ENCODE peak calls at places on chromosomes 16 and 17, in ten cellular contexts. C, X, J, A, D, G, N, R, P and F are unnamed samples.

GRCh38 chr17:5706835-5707234 is 122.5 kb upstream of the NLRP1 start:
- DNase-seq in C (no peak), N (peak; percentile 80), G (peak; percentile 45), A (peak; percentile 33), D (no peak), P (peak; percentile 20), X (peak; percentile 29), J (peak; percentile 63), R (peak; percentile 63), F (no peak)

GRCh38 chr17:7041607-7042506 is 2.0 kb downstream of the SLC16A11 start:
- DNase-seq in D (no peak), P (no peak), C (no peak), N (no peak), J (no peak), R (no peak), A (no peak), G (no peak), X (no peak), F (no peak)

GRCh38 chr16:3971261-3971660 is 90.7 kb upstream of the CREBBP start:
- DNase-seq in P (no peak), A (no peak), C (no peak), N (no peak), J (no peak), G (no peak), X (no peak), D (no peak), R (peak; percentile 98), F (no peak)

GRCh38 chr17:57954421-57955182 is 610 bp downstream of the CUEDC1 start:
- DNase-seq in D (peak; percentile 93), J (peak; percentile 66), G (peak; percentile 50), X (peak; percentile 74), C (peak; percentile 81), R (peak; percentile 46), N (peak; percentile 71), P (peak; percentile 92), A (no peak), F (peak; percentile 70)

GRCh38 chr17:73586921-73587680 is 57.1 kb downstream of the SDK2 start:
- DNase-seq in X (no peak), N (peak; percentile 35), G (no peak), A (peak; percentile 8), P (peak; percentile 52), J (no peak), C (no peak), R (no peak), D (no peak), F (no peak)

GRCh38 chr16:69709456-69710084 is 16.8 kb downstream of the NQO1 start:
- DNase-seq in A (peak; percentile 52), J (no peak), X (no peak), D (no peak), N (no peak), G (no peak), R (peak; percentile 73), P (no peak), C (no peak), F (peak; percentile 16)

GRCh38 chr16:7602424-7602935 is 269.8 kb downstream of the RBFOX1 start:
- DNase-seq in D (no peak), A (no peak), X (no peak), J (no peak), R (no peak), G (no peak), P (no peak), N (no peak), C (no peak), F (no peak)

GRCh38 chr17:51322390-51323029 is 62.2 kb downstream of the UTP18 start:
- DNase-seq in R (peak; percentile 7), D (no peak), N (no peak), A (peak; percentile 61), G (no peak), C (no peak), J (no peak), X (no peak), P (no peak), F (no peak)

GRCh38 chr17:28612531-28612930 is 1.5 kb downstream of the RSKR start:
- DNase-seq in J (no peak), X (no peak), G (no peak), C (no peak), D (no peak), N (no peak), R (no peak), P (no peak), A (no peak), F (no peak)

GRCh38 chr16:20401475-20402016 is 3.0 kb downstream of the PDILT start:
- DNase-seq in P (no peak), N (no peak), J (no peak), R (no peak), X (peak; percentile 53), G (peak; percentile 79), C (no peak), A (no peak), D (no peak), F (no peak)

GRCh38 chr17:68693466-68693865 is 92.3 kb upstream of the FAM20A start:
- DNase-seq in G (no peak), P (no peak), R (no peak), A (no peak), D (no peak), C (no peak), X (no peak), J (no peak), N (no peak), F (no peak)

GRCh38 chr16:2529961-2530628 is 1.1 kb downstream of the CEMP1 start:
- DNase-seq in A (no peak), R (no peak), P (no peak), D (no peak), X (no peak), G (no peak), N (peak; percentile 37), J (no peak), C (no peak), F (no peak)

GRCh38 chr17:50268632-50269287 is 5.5 kb upstream of the TMEM92 start:
- DNase-seq in G (peak; percentile 10), P (no peak), D (peak; percentile 40), N (peak; percentile 5), X (no peak), R (peak; percentile 51), A (no peak), C (peak; percentile 18), J (peak; percentile 4), F (peak; percentile 33)

GRCh38 chr16:56983211-56983751 is 6.1 kb upstream of the NLRC5 start:
- DNase-seq in G (peak; percentile 55), A (no peak), N (no peak), X (peak; percentile 31), D (no peak), P (no peak), J (peak; percentile 73), R (no peak), C (no peak), F (no peak)

GRCh38 chr17:18932360-18933055 is 19.5 kb upstream of the SLC5A10 start:
- DNase-seq in P (no peak), D (no peak), G (no peak), X (no peak), R (no peak), J (no peak), N (no peak), A (no peak), C (no peak), F (no peak)
- TF ChIP-seq POLR2A in P (no peak), D (no peak), G (no peak), X (no peak), R (no peak), J (no peak), N (no peak), A (no peak), C (no peak), F (no peak)

GRCh38 chr16:66427451-66427860 is 361 bp downstream of the BEAN1 start:
- DNase-seq in N (no peak), X (no peak), D (no peak), C (no peak), R (no peak), G (no peak), A (no peak), J (no peak), P (no peak), F (no peak)

GRCh38 chr16:66430214-66430613 is 3.1 kb downstream of the BEAN1 start:
- DNase-seq in N (no peak), A (no peak), C (no peak), J (no peak), P (no peak), R (no peak), G (no peak), D (no peak), X (no peak), F (no peak)

GRCh38 chr16:66428682-66429251 is 1.7 kb downstream of the BEAN1 start:
- DNase-seq in A (no peak), P (no peak), C (no peak), R (no peak), J (no peak), G (no peak), N (no peak), X (no peak), D (no peak), F (no peak)

GRCh38 chr16:66427871-66428681 is 981 bp downstream of the BEAN1 start:
- DNase-seq in X (no peak), G (no peak), D (no peak), N (no peak), J (no peak), A (no peak), R (no peak), P (no peak), C (no peak), F (no peak)

GRCh38 chr16:66429290-66429962 is 2.3 kb downstream of the BEAN1 start:
- DNase-seq in A (no peak), P (no peak), R (no peak), X (no peak), G (no peak), D (no peak), C (no peak), J (no peak), N (no peak), F (no peak)
- H3K27me3 ChIP-seq in A (peaks cover 25% of the 10 kb centered on the region), P (peaks cover 11% of the 10 kb centered on the region), R (peaks cover 65% of the 10 kb centered on the region), X (peaks cover 19% of the 10 kb centered on the region), G (peaks cover 98% of the 10 kb centered on the region), D (peaks cover 47% of the 10 kb centered on the region), C (peaks cover 8% of the 10 kb centered on the region), J (peaks cover 80% of the 10 kb centered on the region), N (peaks cover 44% of the 10 kb centered on the region), F (peaks cover 2% of the 10 kb centered on the region)

GRCh38 chr16:85903576-85903975 is 4.6 kb downstream of the IRF8 start:
- DNase-seq in J (no peak), N (no peak), D (no peak), X (no peak), R (no peak), A (no peak), C (no peak), G (no peak), P (no peak), F (no peak)
- TF ChIP-seq POLR2A in J (no peak), N (no peak), D (no peak), X (no peak), R (no peak), A (no peak), C (no peak), G (no peak), P (no peak), F (no peak)

DNA sequence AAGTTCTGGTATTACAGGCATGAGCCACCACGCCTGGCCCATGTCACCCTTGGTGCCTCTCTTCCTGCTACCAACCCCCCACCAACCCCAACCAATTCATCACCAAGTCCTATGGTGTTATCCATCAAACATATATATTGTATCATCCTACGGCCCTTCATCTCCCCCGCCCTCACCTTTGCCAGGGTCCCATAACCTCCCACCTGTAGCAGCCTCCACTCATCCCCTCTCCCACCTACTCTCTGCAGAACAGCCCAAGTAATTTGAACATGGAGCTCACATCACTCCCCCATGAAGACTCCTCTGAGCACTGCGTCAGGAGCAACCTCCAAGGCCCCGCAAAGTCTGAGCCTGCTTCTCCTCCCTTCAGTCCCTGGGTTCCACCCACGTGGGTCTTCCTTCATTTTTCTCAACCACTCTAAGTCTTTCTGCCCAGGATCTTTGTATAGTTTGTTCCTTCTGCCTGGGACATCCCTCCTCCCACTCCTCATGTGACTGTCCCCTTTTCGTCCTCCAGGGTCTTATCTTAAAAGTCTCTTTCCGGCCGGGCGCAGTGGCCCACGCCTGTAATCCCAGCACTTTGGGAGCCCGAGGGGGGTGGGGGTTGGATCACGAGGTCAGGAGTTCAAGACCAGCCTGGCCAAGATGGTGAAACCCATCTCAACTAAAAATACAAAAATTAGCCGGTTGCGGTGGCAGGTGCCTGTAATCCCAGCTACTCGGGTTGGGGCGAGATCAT is 7.0 kb upstream of the HID1 start:
- DNase-seq in J (no peak), C (no peak), X (no peak), A (no peak), N (no peak), R (no peak), D (no peak), P (no peak), G (no peak), F (no peak)
- H3K27me3 ChIP-seq in J (peaks cover 3% of the 10 kb centered on the region), C (no peaks in the 10 kb centered on the region), X (no peaks in the 10 kb centered on the region), A (no peaks in the 10 kb centered on the region), N (no peaks in the 10 kb centered on the region), R (peaks cover 13% of the 10 kb centered on the region), D (no peaks in the 10 kb centered on the region), P (no peaks in the 10 kb centered on the region), G (peaks cover 7% of the 10 kb centered on the region), F (no peaks in the 10 kb centered on the region)